ENCODE peak calls at places on chromosome 4, in seven cellular contexts. One of them, this sample, is unnamed.
A peak's percentile ranks its signal among the peaks of the same experiment; 100 is the strongest.

GRCh38 chr4:147355849-147356248 is 125.0 kb upstream of the EDNRA start:
- DNase-seq in breast epithelium: no peak
- DNase-seq in upper lobe of left lung: no peak
- DNase-seq in endothelial cell of umbilical vein: peak; percentile 39
- DNase-seq in sigmoid colon: no peak
- DNase-seq in K562: no peak
- DNase-seq in H1: no peak
- DNase-seq in this sample: no peak

GRCh38 chr4:142556048-142556447 is 290.1 kb downstream of the INPP4B start:
- DNase-seq in breast epithelium: no peak
- DNase-seq in upper lobe of left lung: no peak
- DNase-seq in endothelial cell of umbilical vein: no peak
- DNase-seq in sigmoid colon: no peak
- DNase-seq in K562: no peak
- DNase-seq in H1: no peak
- DNase-seq in this sample: no peak

GRCh38 chr4:109174224-109174953 is 128.1 kb downstream of the COL25A1 start:
- DNase-seq in breast epithelium: no peak
- DNase-seq in upper lobe of left lung: no peak
- DNase-seq in endothelial cell of umbilical vein: no peak
- DNase-seq in sigmoid colon: no peak
- DNase-seq in K562: peak; percentile 14
- DNase-seq in H1: no peak
- DNase-seq in this sample: no peak

GRCh38 chr4:8192748-8193738 is 6.0 kb upstream of the SH3TC1 start:
- DNase-seq in breast epithelium: no peak
- DNase-seq in upper lobe of left lung: no peak
- DNase-seq in endothelial cell of umbilical vein: peak; percentile 79
- DNase-seq in sigmoid colon: no peak
- DNase-seq in K562: no peak
- DNase-seq in H1: no peak
- DNase-seq in this sample: no peak

GRCh38 chr4:128979934-128980333 is 113.4 kb downstream of the SCLT1 start:
- DNase-seq in breast epithelium: no peak
- DNase-seq in upper lobe of left lung: no peak
- DNase-seq in endothelial cell of umbilical vein: peak; percentile 72
- DNase-seq in sigmoid colon: no peak
- DNase-seq in K562: no peak
- DNase-seq in H1: no peak
- DNase-seq in this sample: no peak

GRCh38 chr4:121822796-121823504 is 733 bp downstream of the CCNA2 start:
- DNase-seq in breast epithelium: no peak
- DNase-seq in upper lobe of left lung: no peak
- DNase-seq in endothelial cell of umbilical vein: peak; percentile 39
- DNase-seq in sigmoid colon: peak; percentile 67
- DNase-seq in K562: peak; percentile 58
- DNase-seq in H1: no peak
- DNase-seq in this sample: peak; percentile 40

GRCh38 chr4:156293657-156294297 is 340.1 kb upstream of the CTSO start:
- DNase-seq in breast epithelium: no peak
- DNase-seq in upper lobe of left lung: no peak
- DNase-seq in endothelial cell of umbilical vein: peak; percentile 86
- DNase-seq in sigmoid colon: no peak
- DNase-seq in K562: no peak
- DNase-seq in H1: no peak
- DNase-seq in this sample: no peak

GRCh38 chr4:183192566-183192965 is 93.5 kb downstream of the WWC2 start:
- DNase-seq in breast epithelium: no peak
- DNase-seq in upper lobe of left lung: no peak
- DNase-seq in endothelial cell of umbilical vein: no peak
- DNase-seq in sigmoid colon: no peak
- DNase-seq in K562: no peak
- DNase-seq in H1: no peak
- DNase-seq in this sample: no peak

GRCh38 chr4:8319731-8320385 is 50.3 kb downstream of the HTRA3 start:
- DNase-seq in breast epithelium: no peak
- DNase-seq in upper lobe of left lung: no peak
- DNase-seq in endothelial cell of umbilical vein: no peak
- DNase-seq in sigmoid colon: peak; percentile 93
- DNase-seq in K562: no peak
- DNase-seq in H1: peak; percentile 23
- DNase-seq in this sample: no peak

GRCh38 chr4:184647391-184648101 is 1.7 kb downstream of the CASP3 start:
- DNase-seq in breast epithelium: no peak
- DNase-seq in upper lobe of left lung: no peak
- DNase-seq in endothelial cell of umbilical vein: peak; percentile 56
- DNase-seq in sigmoid colon: no peak
- DNase-seq in K562: no peak
- DNase-seq in H1: no peak
- DNase-seq in this sample: peak; percentile 21

GRCh38 chr4:71607780-71608673 is 175.9 kb downstream of the GC start:
- DNase-seq in breast epithelium: no peak
- DNase-seq in upper lobe of left lung: no peak
- DNase-seq in endothelial cell of umbilical vein: no peak
- DNase-seq in sigmoid colon: no peak
- DNase-seq in K562: no peak
- DNase-seq in H1: no peak
- DNase-seq in this sample: no peak

GRCh38 chr4:17898553-17898952 is 87.8 kb downstream of the NCAPG start:
- DNase-seq in breast epithelium: no peak
- DNase-seq in upper lobe of left lung: no peak
- DNase-seq in endothelial cell of umbilical vein: peak; percentile 71
- DNase-seq in sigmoid colon: no peak
- DNase-seq in K562: no peak
- DNase-seq in H1: no peak
- DNase-seq in this sample: no peak

DNA sequence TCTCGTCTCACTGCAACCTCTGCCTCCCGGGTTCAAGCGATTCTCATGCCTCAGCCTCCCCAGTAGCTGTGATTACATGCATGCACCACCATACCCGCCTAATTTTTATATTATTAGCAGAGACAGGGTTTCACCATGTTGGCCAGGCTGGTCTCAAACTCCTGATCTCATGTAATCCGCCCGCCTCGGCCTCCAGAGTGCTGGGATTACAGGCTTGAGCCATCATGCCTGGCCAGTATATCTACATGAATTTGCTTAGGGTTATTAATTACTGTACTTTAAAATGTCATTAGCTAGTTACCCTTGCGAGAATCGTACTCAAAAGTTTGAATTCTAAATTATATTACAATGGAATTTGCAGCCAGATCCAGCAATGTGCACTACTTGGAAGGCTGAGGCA is 8.9 kb downstream of the CPEB2 start:
- DNase-seq in breast epithelium: no peak
- DNase-seq in upper lobe of left lung: no peak
- DNase-seq in endothelial cell of umbilical vein: no peak
- DNase-seq in sigmoid colon: no peak
- DNase-seq in K562: no peak
- DNase-seq in H1: no peak
- DNase-seq in this sample: no peak
- TF ChIP-seq POLR2AphosphoS5 in breast epithelium: no peak
- TF ChIP-seq POLR2AphosphoS5 in upper lobe of left lung: no peak
- TF ChIP-seq POLR2AphosphoS5 in endothelial cell of umbilical vein: no peak
- TF ChIP-seq POLR2AphosphoS5 in sigmoid colon: no peak
- TF ChIP-seq POLR2AphosphoS5 in K562: no peak
- TF ChIP-seq POLR2AphosphoS5 in H1: no peak
- TF ChIP-seq POLR2AphosphoS5 in this sample: no peak

GRCh38 chr4:40192286-40193017 is 4.4 kb upstream of the RHOH start:
- DNase-seq in breast epithelium: no peak
- DNase-seq in upper lobe of left lung: no peak
- DNase-seq in endothelial cell of umbilical vein: no peak
- DNase-seq in sigmoid colon: no peak
- DNase-seq in K562: no peak
- DNase-seq in H1: peak; percentile 41
- DNase-seq in this sample: no peak

GRCh38 chr4:40190465-40190864 is 6.4 kb upstream of the RHOH start:
- DNase-seq in breast epithelium: no peak
- DNase-seq in upper lobe of left lung: no peak
- DNase-seq in endothelial cell of umbilical vein: no peak
- DNase-seq in sigmoid colon: no peak
- DNase-seq in K562: no peak
- DNase-seq in H1: no peak
- DNase-seq in this sample: no peak

GRCh38 chr4:40189997-40190396 is 6.8 kb upstream of the RHOH start:
- DNase-seq in breast epithelium: no peak
- DNase-seq in upper lobe of left lung: no peak
- DNase-seq in endothelial cell of umbilical vein: no peak
- DNase-seq in sigmoid colon: no peak
- DNase-seq in K562: no peak
- DNase-seq in H1: no peak
- DNase-seq in this sample: no peak

GRCh38 chr4:40193018-40193571 is 3.7 kb upstream of the RHOH start:
- DNase-seq in breast epithelium: no peak
- DNase-seq in upper lobe of left lung: no peak
- DNase-seq in endothelial cell of umbilical vein: no peak
- DNase-seq in sigmoid colon: no peak
- DNase-seq in K562: peak; percentile 27
- DNase-seq in H1: peak; percentile 42
- DNase-seq in this sample: no peak

DNA sequence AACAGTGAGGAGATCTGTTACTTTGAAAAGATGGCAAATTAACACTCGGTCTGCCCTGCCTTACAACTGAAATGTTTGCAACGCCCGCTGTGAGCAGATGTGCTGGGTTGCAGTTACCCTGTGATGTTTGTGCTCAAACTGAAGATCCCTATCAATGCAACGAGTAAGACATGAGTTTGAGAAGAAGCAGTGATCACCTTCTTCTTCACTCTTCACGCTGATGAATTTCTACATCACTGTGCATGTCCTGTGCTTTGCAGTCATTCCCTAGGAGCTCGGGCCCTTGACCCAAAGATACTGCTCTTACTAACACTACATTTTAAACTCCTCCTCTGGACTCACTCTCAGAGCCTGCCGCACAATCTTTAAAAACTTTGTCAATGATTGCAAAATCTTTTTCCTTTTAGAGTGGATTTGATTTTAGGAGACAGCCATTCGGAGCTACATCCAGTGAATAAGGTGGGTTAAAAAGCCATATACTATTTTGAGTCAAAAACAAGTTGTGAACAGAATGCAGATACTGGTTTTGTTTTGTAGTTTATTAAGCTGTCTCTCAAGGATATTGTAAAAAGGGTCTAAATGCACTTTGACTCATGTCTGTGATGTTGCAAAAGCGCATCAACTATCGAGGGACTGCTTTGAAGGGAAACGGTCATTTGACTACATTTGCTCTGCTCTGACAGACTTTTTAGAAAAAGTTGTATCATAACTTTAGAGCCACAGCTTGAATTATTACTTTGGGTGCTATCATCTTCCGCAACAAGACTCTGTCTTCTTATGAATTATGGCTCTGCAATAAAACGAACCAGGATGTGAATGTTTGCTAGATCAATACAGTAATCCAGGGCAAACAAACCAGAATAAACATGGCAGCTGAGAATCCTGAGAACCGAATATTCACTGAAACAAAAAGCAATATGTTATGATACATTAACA is 5.7 kb upstream of the RHOH start:
- DNase-seq in breast epithelium: no peak
- DNase-seq in upper lobe of left lung: no peak
- DNase-seq in endothelial cell of umbilical vein: no peak
- DNase-seq in sigmoid colon: no peak
- DNase-seq in K562: no peak
- DNase-seq in H1: peak; percentile 42
- DNase-seq in this sample: no peak
- TF ChIP-seq POLR2AphosphoS5 in breast epithelium: no peak
- TF ChIP-seq POLR2AphosphoS5 in upper lobe of left lung: no peak
- TF ChIP-seq POLR2AphosphoS5 in endothelial cell of umbilical vein: no peak
- TF ChIP-seq POLR2AphosphoS5 in sigmoid colon: no peak
- TF ChIP-seq POLR2AphosphoS5 in K562: no peak
- TF ChIP-seq POLR2AphosphoS5 in H1: no peak
- TF ChIP-seq POLR2AphosphoS5 in this sample: no peak

GRCh38 chr4:65344278-65344825 is 325.9 kb downstream of the EPHA5 start:
- DNase-seq in breast epithelium: no peak
- DNase-seq in upper lobe of left lung: no peak
- DNase-seq in endothelial cell of umbilical vein: no peak
- DNase-seq in sigmoid colon: no peak
- DNase-seq in K562: no peak
- DNase-seq in H1: no peak
- DNase-seq in this sample: no peak
- TF ChIP-seq POLR2AphosphoS5 in breast epithelium: no peak
- TF ChIP-seq POLR2AphosphoS5 in upper lobe of left lung: no peak
- TF ChIP-seq POLR2AphosphoS5 in endothelial cell of umbilical vein: no peak
- TF ChIP-seq POLR2AphosphoS5 in sigmoid colon: no peak
- TF ChIP-seq POLR2AphosphoS5 in K562: no peak
- TF ChIP-seq POLR2AphosphoS5 in H1: no peak
- TF ChIP-seq POLR2AphosphoS5 in this sample: no peak

GRCh38 chr4:102828497-102828808 is 1.1 kb upstream of the UBE2D3 start:
- DNase-seq in breast epithelium: no peak
- DNase-seq in upper lobe of left lung: no peak
- DNase-seq in endothelial cell of umbilical vein: no peak
- DNase-seq in sigmoid colon: no peak
- DNase-seq in K562: no peak
- DNase-seq in H1: no peak
- DNase-seq in this sample: no peak

GRCh38 chr4:102825261-102826071 is 1.9 kb downstream of the UBE2D3 start:
- DNase-seq in breast epithelium: peak; percentile 42
- DNase-seq in upper lobe of left lung: no peak
- DNase-seq in endothelial cell of umbilical vein: peak; percentile 70
- DNase-seq in sigmoid colon: peak; percentile 65
- DNase-seq in K562: no peak
- DNase-seq in H1: no peak
- DNase-seq in this sample: peak; percentile 69

GRCh38 chr4:102826105-102826889 is 1.1 kb downstream of the UBE2D3 start:
- DNase-seq in breast epithelium: no peak
- DNase-seq in upper lobe of left lung: no peak
- DNase-seq in endothelial cell of umbilical vein: no peak
- DNase-seq in sigmoid colon: no peak
- DNase-seq in K562: no peak
- DNase-seq in H1: peak; percentile 55
- DNase-seq in this sample: no peak

GRCh38 chr4:102827674-102828496 is 534 bp upstream of the UBE2D3 start:
- DNase-seq in breast epithelium: peak; percentile 99
- DNase-seq in upper lobe of left lung: peak; percentile 95
- DNase-seq in endothelial cell of umbilical vein: peak; percentile 100
- DNase-seq in sigmoid colon: peak; percentile 100
- DNase-seq in K562: peak; percentile 78
- DNase-seq in H1: peak; percentile 92
- DNase-seq in this sample: peak; percentile 100

DNA sequence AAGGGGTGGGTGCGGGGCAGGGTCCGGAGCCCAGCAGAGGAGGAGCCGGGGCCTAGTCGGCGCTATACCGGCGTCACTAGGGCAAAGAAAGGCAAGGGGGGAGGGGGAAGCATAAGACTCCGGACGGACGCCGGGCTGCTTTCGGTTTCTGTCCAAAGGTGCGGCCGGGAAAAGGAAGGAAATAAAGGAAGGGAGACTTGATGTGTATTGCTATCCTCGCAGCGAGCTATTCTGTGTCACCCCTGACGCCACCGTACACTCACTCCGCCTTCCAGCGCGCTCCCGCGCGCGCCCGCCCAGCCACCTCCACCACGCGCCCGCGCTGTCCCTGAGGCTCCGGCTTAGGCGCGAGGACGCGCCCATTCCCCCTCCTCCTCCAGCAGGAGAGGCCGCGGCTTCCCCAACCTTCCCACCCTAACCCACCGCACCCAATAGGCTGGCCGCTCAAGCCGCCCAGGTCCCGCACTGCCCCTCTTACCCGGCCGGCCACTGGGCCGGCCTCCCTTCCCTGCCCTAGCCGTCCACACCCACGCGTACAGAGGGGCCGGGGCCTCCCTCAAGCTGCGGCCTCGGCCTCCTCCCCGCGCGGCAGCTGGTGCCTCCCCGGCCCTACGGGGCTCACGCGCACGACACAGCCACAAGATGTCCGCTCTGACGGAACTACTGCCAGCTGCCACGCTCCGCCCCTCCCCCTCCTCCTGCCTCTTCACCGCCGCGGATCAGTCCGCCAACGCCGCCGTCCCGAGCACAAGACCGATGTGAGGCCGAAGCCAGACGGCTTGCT is at the start of gene UBE2D3:
- DNase-seq in breast epithelium: peak; percentile 94
- DNase-seq in upper lobe of left lung: peak; percentile 97
- DNase-seq in endothelial cell of umbilical vein: peak; percentile 92
- DNase-seq in sigmoid colon: peak; percentile 99
- DNase-seq in K562: peak; percentile 76
- DNase-seq in H1: peak; percentile 92
- DNase-seq in this sample: peak; percentile 90
- TF ChIP-seq POLR2AphosphoS5 in breast epithelium: peak; percentile 96
- TF ChIP-seq POLR2AphosphoS5 in upper lobe of left lung: peak; percentile 98
- TF ChIP-seq POLR2AphosphoS5 in endothelial cell of umbilical vein: peak; percentile 75
- TF ChIP-seq POLR2AphosphoS5 in sigmoid colon: peak; percentile 92
- TF ChIP-seq POLR2AphosphoS5 in K562: peak; percentile 64
- TF ChIP-seq POLR2AphosphoS5 in H1: peak; percentile 90
- TF ChIP-seq POLR2AphosphoS5 in this sample: peak; percentile 85

This sample was measured in GM23338.